ENCODE peak calls at places on chromosomes 6 and 20, in seven cellular contexts. C is A549, A is esophagus squamous epithelium, G is breast epithelium, R is RWPE2, K is upper lobe of right lung, J is cardiac muscle cell. S is an unnamed sample. For H3K4me1 and H3K9me3, the result is how much of the 10 kb centered on the place peaks cover.

GRCh38 chr20:1806456-1806855 is 88.8 kb upstream of the SIRPA start:
- DNase-seq in C (no peak), A (no peak), G (no peak), R (no peak), K (no peak), J (no peak), S (no peak)

GRCh38 chr6:13375360-13375878 is 47.1 kb upstream of the TBC1D7 start:
- DNase-seq in C (no peak), A (no peak), G (no peak), R (no peak), K (no peak), J (no peak), S (no peak)

GRCh38 chr6:107607109-107607508 is 117.2 kb downstream of the SOBP start:
- DNase-seq in C (no peak), A (no peak), G (no peak), R (no peak), K (no peak), J (no peak), S (no peak)

GRCh38 chr6:34132486-34133185 is 13.3 kb downstream of the GRM4 start:
- DNase-seq in C (peak), A (no peak), G (no peak), R (no peak), K (no peak), J (peak), S (no peak)

GRCh38 chr6:89079611-89080213 is 839 bp upstream of the PNRC1 start:
- DNase-seq in C (no peak), A (no peak), G (no peak), R (no peak), K (no peak), J (peak), S (no peak)

GRCh38 chr6:31660998-31661866 is 654 bp upstream of the C6orf47 start:
- DNase-seq in C (no peak), A (no peak), G (no peak), R (no peak), K (no peak), J (no peak), S (no peak)

GRCh38 chr20:53847843-53848185 is 222.6 kb downstream of the BCAS1 start:
- DNase-seq in C (no peak), A (no peak), G (no peak), R (no peak), K (no peak), J (no peak), S (no peak)

GRCh38 chr6:44178424-44179071 is 19.9 kb downstream of the CAPN11 start:
- DNase-seq in C (no peak), A (no peak), G (no peak), R (no peak), K (no peak), J (no peak), S (no peak)

GRCh38 chr6:110882824-110883554 is 8.4 kb downstream of the AMD1 start:
- DNase-seq in C (no peak), A (no peak), G (no peak), R (no peak), K (no peak), J (no peak), S (no peak)

GRCh38 chr20:37007898-37008649 is 56.6 kb upstream of the SAMHD1 start:
- DNase-seq in C (no peak), A (no peak), G (no peak), R (no peak), K (no peak), J (peak), S (no peak)

GRCh38 chr6:36339156-36339555 is 2.5 kb upstream of the BNIP5 start:
- DNase-seq in C (no peak), A (no peak), G (no peak), R (no peak), K (no peak), J (no peak), S (no peak)

GRCh38 chr6:150327117-150327774 is 41.6 kb upstream of the IYD start:
- DNase-seq in C (no peak), A (no peak), G (no peak), R (no peak), K (no peak), J (no peak), S (no peak)

GRCh38 chr20:50323209-50323608 is 132.6 kb downstream of the CEBPB start:
- DNase-seq in C (no peak), A (no peak), G (no peak), R (peak), K (peak), J (no peak), S (no peak)

GRCh38 chr6:117346142-117346930 is 79.4 kb downstream of the ROS1 start:
- DNase-seq in C (peak), A (no peak), G (no peak), R (no peak), K (no peak), J (peak), S (no peak)

GRCh38 chr6:159981591-159982245 is 12.8 kb downstream of the IGF2R start:
- DNase-seq in C (no peak), A (no peak), G (no peak), R (no peak), K (no peak), J (no peak), S (no peak)

GRCh38 chr6:28005124-28005662 is 48.2 kb downstream of the OR2B6 start:
- DNase-seq in C (no peak), A (no peak), G (no peak), R (no peak), K (no peak), J (no peak), S (no peak)

GRCh38 chr6:131683479-131683878 is 17.7 kb downstream of the OR2A4 start:
- DNase-seq in C (no peak), A (no peak), G (no peak), R (no peak), K (no peak), J (no peak), S (no peak)

GRCh38 chr6:127022297-127022696 is 96.2 kb upstream of the RSPO3 start:
- DNase-seq in C (no peak), A (no peak), G (no peak), R (no peak), K (peak), J (no peak), S (no peak)

GRCh38 chr6:106005954-106006353 is 80.2 kb upstream of the PRDM1 start:
- DNase-seq in C (no peak), A (no peak), G (no peak), R (no peak), K (no peak), J (no peak), S (no peak)

GRCh38 chr20:33210371-33210770 is 6.8 kb upstream of the BPIFA3 start:
- DNase-seq in C (no peak), A (no peak), G (no peak), R (no peak), K (no peak), J (no peak), S (no peak)

GRCh38 chr20:33217052-33217451 is at the start of gene BPIFA3:
- DNase-seq in C (no peak), A (no peak), G (no peak), R (no peak), K (no peak), J (no peak), S (no peak)

GRCh38 chr20:33209789-33210188 is 7.4 kb upstream of the BPIFA3 start:
- DNase-seq in C (peak), A (no peak), G (peak), R (no peak), K (peak), J (peak), S (no peak)

GRCh38 chr20:33211817-33212424 is 5.2 kb upstream of the BPIFA3 start:
- DNase-seq in C (peak), A (no peak), G (no peak), R (no peak), K (no peak), J (peak), S (no peak)
- TF ChIP-seq CTCF in C (peak), A (peak), G (no peak), R (peak), K (peak), J (peak), S (no peak)

GRCh38 chr6:167507376-167507961 is 182.6 kb downstream of the TTLL2 start:
- DNase-seq in C (no peak), A (no peak), G (no peak), R (no peak), K (no peak), J (no peak), S (no peak)
- H3K4me1 ChIP-seq in C (under half), A (under half), G (under half), R (under half), K (under half), J (under half), S (under half)

DNA sequence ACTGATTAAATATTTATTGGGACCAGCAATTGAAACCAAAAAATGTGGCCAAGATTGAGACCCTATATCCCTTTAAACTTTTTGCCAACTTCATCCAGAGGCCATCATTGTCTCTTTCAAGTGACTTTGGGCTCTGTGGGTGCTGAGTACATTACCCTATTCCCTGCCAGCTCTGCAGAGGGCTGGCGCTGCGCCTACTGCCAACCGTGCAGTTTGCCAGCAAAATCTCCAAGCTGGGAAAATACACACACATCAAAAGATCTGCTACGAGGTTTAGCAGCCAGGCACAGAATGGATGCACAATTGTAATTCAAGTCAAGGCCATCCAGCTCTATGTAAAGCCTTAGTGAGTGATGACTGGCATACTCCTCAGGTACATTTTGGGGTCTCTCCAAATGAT is 125.0 kb downstream of the CBLN4 start:
- DNase-seq in C (no peak), A (no peak), G (no peak), R (no peak), K (no peak), J (no peak), S (no peak)
- H3K9me3 ChIP-seq in C (under half), A (under half), G (under half), R (under half), K (under half), J (under half), S (under half)

GRCh38 chr6:155530219-155530834 is 74.7 kb upstream of the NOX3 start:
- DNase-seq in C (no peak), A (no peak), G (no peak), R (no peak), K (no peak), J (peak), S (no peak)
- TF ChIP-seq CTCF in C (peak), A (peak), G (peak), R (peak), K (peak), J (peak), S (peak)

DNA sequence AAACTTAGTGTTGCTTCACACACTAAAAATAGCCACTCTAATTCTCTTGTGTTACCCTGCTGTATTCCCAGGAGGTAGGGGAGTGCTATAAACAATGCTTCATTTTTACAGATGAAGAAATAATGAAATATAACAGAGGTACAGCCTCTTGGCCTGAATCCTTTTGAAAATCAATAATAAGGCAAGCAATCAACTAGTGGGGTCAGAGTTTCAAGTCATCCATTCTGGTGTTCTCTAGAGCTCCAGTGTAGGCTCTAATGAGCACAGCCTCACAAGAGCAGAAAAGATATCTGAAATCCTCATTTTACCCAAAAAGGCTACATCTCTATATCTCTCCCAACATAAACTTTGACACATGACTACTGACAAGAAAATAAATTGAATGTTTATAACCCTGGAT is 10.8 kb downstream of the HIVEP2 start:
- DNase-seq in C (no peak), A (no peak), G (no peak), R (no peak), K (no peak), J (no peak), S (no peak)
- H3K4me1 ChIP-seq in C (under half), A (under half), G (under half), R (under half), K (under half), J (under half), S (under half)

GRCh38 chr20:62104791-62105345 is 17.4 kb upstream of the LSM14B start:
- DNase-seq in C (no peak), A (no peak), G (no peak), R (no peak), K (no peak), J (no peak), S (no peak)
- H3K9me3 ChIP-seq in C (half or more), A (under half), G (under half), R (under half), K (under half), J (under half), S (under half)

GRCh38 chr20:46087161-46087560 is 2.6 kb downstream of the NCOA5 start:
- DNase-seq in C (no peak), A (no peak), G (no peak), R (no peak), K (no peak), J (no peak), S (no peak)
- TF ChIP-seq CTCF in C (peak), A (peak), G (no peak), R (peak), K (peak), J (peak), S (no peak)

GRCh38 chr6:37556884-37557644 is 57.4 kb upstream of the CCDC167 start:
- DNase-seq in C (no peak), A (no peak), G (no peak), R (no peak), K (no peak), J (no peak), S (no peak)

GRCh38 chr6:37559060-37559459 is 59.4 kb upstream of the CCDC167 start:
- DNase-seq in C (no peak), A (no peak), G (no peak), R (no peak), K (no peak), J (no peak), S (no peak)

GRCh38 chr6:37558158-37558557 is 58.5 kb upstream of the CCDC167 start:
- DNase-seq in C (no peak), A (no peak), G (no peak), R (no peak), K (no peak), J (no peak), S (no peak)

GRCh38 chr6:37558646-37559045 is 59.0 kb upstream of the CCDC167 start:
- DNase-seq in C (no peak), A (no peak), G (no peak), R (no peak), K (no peak), J (no peak), S (no peak)

GRCh38 chr6:37557645-37558114 is 58.0 kb upstream of the CCDC167 start:
- DNase-seq in C (no peak), A (no peak), G (no peak), R (no peak), K (no peak), J (no peak), S (no peak)
- H3K4me1 ChIP-seq in C (under half), A (under half), G (under half), R (under half), K (under half), J (under half), S (under half)

S was measured in thoracic aorta.